ENCODE peak calls at places on chromosomes 1 and 21, in eight cellular contexts. O is HEK293T, E is nephron progenitor cell, P is NCI-H1092, I is NCI-H1436, M is left colon, R is brain pericyte, L is SK-N-DZ. G is an unnamed sample.

GRCh38 chr1:29832936-29833335 is 596.6 kb downstream of the PTPRU start:
- DNase-seq in O (no peak), E (no peak), P (no peak), I (no peak), M (no peak), R (no peak), L (no peak), G (no peak)

GRCh38 chr1:204493145-204493881 is 1.3 kb downstream of the PIK3C2B start:
- DNase-seq in O (peak; percentile 45), E (no peak), P (peak; percentile 41), I (no peak), M (peak; percentile 95), R (no peak), L (peak; percentile 41), G (peak; percentile 39)

GRCh38 chr1:29468501-29468900 is 232.2 kb downstream of the PTPRU start:
- DNase-seq in O (no peak), E (no peak), P (no peak), I (no peak), M (no peak), R (no peak), L (no peak), G (no peak)

GRCh38 chr1:161721738-161722343 is 497 bp downstream of the FCRLB start:
- DNase-seq in O (no peak), E (no peak), P (no peak), I (no peak), M (no peak), R (no peak), L (no peak), G (no peak)

GRCh38 chr21:35142036-35142825 is 93.1 kb upstream of the RUNX1 start:
- DNase-seq in O (no peak), E (no peak), P (no peak), I (no peak), M (no peak), R (no peak), L (no peak), G (no peak)

GRCh38 chr1:212487774-212488435 is 55.2 kb downstream of the NENF start:
- DNase-seq in O (no peak), E (no peak), P (no peak), I (no peak), M (no peak), R (no peak), L (no peak), G (no peak)

GRCh38 chr1:243393093-243393492 is 137.3 kb downstream of the SDCCAG8 start:
- DNase-seq in O (no peak), E (no peak), P (no peak), I (no peak), M (no peak), R (no peak), L (no peak), G (no peak)

GRCh38 chr1:61967750-61968149 is 225.5 kb downstream of the PATJ start:
- DNase-seq in O (no peak), E (no peak), P (no peak), I (no peak), M (no peak), R (no peak), L (peak; percentile 85), G (no peak)

GRCh38 chr21:16302851-16303282 is 573.1 kb downstream of the USP25 start:
- DNase-seq in O (no peak), E (no peak), P (no peak), I (no peak), M (no peak), R (no peak), L (no peak), G (peak; percentile 41)

GRCh38 chr1:181987334-181987870 is 74.1 kb downstream of the ZNF648 start:
- DNase-seq in O (no peak), E (no peak), P (no peak), I (no peak), M (no peak), R (no peak), L (no peak), G (no peak)

GRCh38 chr1:17540255-17541001 is 930 bp downstream of the ARHGEF10L start:
- DNase-seq in O (peak; percentile 41), E (peak; percentile 63), P (peak; percentile 25), I (peak; percentile 18), M (peak; percentile 64), R (no peak), L (peak; percentile 66), G (no peak)

GRCh38 chr1:241186716-241187115 is 170.3 kb downstream of the RGS7 start:
- DNase-seq in O (no peak), E (no peak), P (no peak), I (no peak), M (no peak), R (no peak), L (no peak), G (no peak)

GRCh38 chr1:24900985-24901781 is 28.9 kb downstream of the RUNX3 start:
- DNase-seq in O (no peak), E (no peak), P (no peak), I (no peak), M (no peak), R (no peak), L (no peak), G (peak; percentile 2)

GRCh38 chr1:189211742-189212141 is 1265.9 kb downstream of the BRINP3 start:
- DNase-seq in O (no peak), E (no peak), P (no peak), I (no peak), M (no peak), R (no peak), L (no peak), G (no peak)

GRCh38 chr1:220371324-220371723 is 99.1 kb upstream of the RAB3GAP2 start:
- DNase-seq in O (peak; percentile 28), E (no peak), P (no peak), I (peak; percentile 20), M (no peak), R (no peak), L (peak; percentile 11), G (peak; percentile 45)

GRCh38 chr21:45102391-45102932 is 28.1 kb downstream of the ADARB1 start:
- DNase-seq in O (no peak), E (no peak), P (no peak), I (no peak), M (no peak), R (no peak), L (no peak), G (no peak)

GRCh38 chr1:150006881-150007401 is 3.6 kb downstream of the OTUD7B start:
- DNase-seq in O (no peak), E (no peak), P (no peak), I (no peak), M (no peak), R (no peak), L (no peak), G (no peak)

G was measured in HuH-7.